ENCODE peak calls at places on chromosome 6, in ten cellular contexts. One of them, this sample, is unnamed.

GRCh38 chr6:23890543-23891227 is 235.3 kb upstream of the NRSN1 start:
- DNase-seq in testis: no peak
- DNase-seq in lower lobe of right lung: no peak
- DNase-seq in brain microvascular endothelial cell: no peak
- DNase-seq in fibroblast of mammary gland: peak
- DNase-seq in progenitor cell of endocrine pancreas: no peak
- DNase-seq in heart right ventricle: no peak
- DNase-seq in ovary: no peak
- DNase-seq in endothelial cell of umbilical vein: no peak
- DNase-seq in heart left ventricle: no peak
- DNase-seq in this sample: no peak

GRCh38 chr6:129131282-129131681 is 248.3 kb downstream of the LAMA2 start:
- DNase-seq in ovary: peak
- DNase-seq in heart right ventricle: no peak
- DNase-seq in fibroblast of mammary gland: peak
- DNase-seq in endothelial cell of umbilical vein: no peak
- DNase-seq in lower lobe of right lung: no peak
- DNase-seq in heart left ventricle: no peak
- DNase-seq in testis: peak
- DNase-seq in progenitor cell of endocrine pancreas: no peak
- DNase-seq in brain microvascular endothelial cell: no peak
- DNase-seq in this sample: no peak

GRCh38 chr6:157059781-157060180 is 263.5 kb downstream of the TMEM242 start:
- DNase-seq in heart left ventricle: no peak
- DNase-seq in ovary: no peak
- DNase-seq in testis: no peak
- DNase-seq in endothelial cell of umbilical vein: peak
- DNase-seq in fibroblast of mammary gland: no peak
- DNase-seq in progenitor cell of endocrine pancreas: no peak
- DNase-seq in brain microvascular endothelial cell: no peak
- DNase-seq in heart right ventricle: no peak
- DNase-seq in lower lobe of right lung: no peak
- DNase-seq in this sample: no peak

GRCh38 chr6:142850653-142851434 is 94.1 kb downstream of the HIVEP2 start:
- DNase-seq in fibroblast of mammary gland: peak
- DNase-seq in brain microvascular endothelial cell: peak
- DNase-seq in endothelial cell of umbilical vein: peak
- DNase-seq in testis: no peak
- DNase-seq in heart left ventricle: no peak
- DNase-seq in heart right ventricle: no peak
- DNase-seq in progenitor cell of endocrine pancreas: no peak
- DNase-seq in ovary: no peak
- DNase-seq in lower lobe of right lung: no peak
- DNase-seq in this sample: no peak

GRCh38 chr6:53325785-53326184 is 23.0 kb downstream of the ELOVL5 start:
- DNase-seq in endothelial cell of umbilical vein: no peak
- DNase-seq in progenitor cell of endocrine pancreas: no peak
- DNase-seq in fibroblast of mammary gland: no peak
- DNase-seq in heart left ventricle: no peak
- DNase-seq in heart right ventricle: no peak
- DNase-seq in brain microvascular endothelial cell: no peak
- DNase-seq in testis: no peak
- DNase-seq in ovary: no peak
- DNase-seq in lower lobe of right lung: no peak
- DNase-seq in this sample: no peak

GRCh38 chr6:166989427-166990034 is 9.7 kb upstream of the CEP43 start:
- DNase-seq in lower lobe of right lung: no peak
- DNase-seq in heart right ventricle: no peak
- DNase-seq in brain microvascular endothelial cell: no peak
- DNase-seq in testis: no peak
- DNase-seq in fibroblast of mammary gland: peak
- DNase-seq in ovary: no peak
- DNase-seq in progenitor cell of endocrine pancreas: no peak
- DNase-seq in endothelial cell of umbilical vein: peak
- DNase-seq in heart left ventricle: no peak
- DNase-seq in this sample: peak

GRCh38 chr6:117920493-117920845 is 13.4 kb downstream of the SLC35F1 start:
- DNase-seq in lower lobe of right lung: no peak
- DNase-seq in fibroblast of mammary gland: no peak
- DNase-seq in testis: no peak
- DNase-seq in heart left ventricle: no peak
- DNase-seq in heart right ventricle: no peak
- DNase-seq in ovary: no peak
- DNase-seq in brain microvascular endothelial cell: no peak
- DNase-seq in progenitor cell of endocrine pancreas: no peak
- DNase-seq in endothelial cell of umbilical vein: no peak
- DNase-seq in this sample: no peak

GRCh38 chr6:30483677-30484279 is 5.5 kb upstream of the HLA-E start:
- DNase-seq in testis: peak
- DNase-seq in progenitor cell of endocrine pancreas: no peak
- DNase-seq in ovary: no peak
- DNase-seq in heart left ventricle: no peak
- DNase-seq in fibroblast of mammary gland: peak
- DNase-seq in heart right ventricle: no peak
- DNase-seq in brain microvascular endothelial cell: peak
- DNase-seq in endothelial cell of umbilical vein: peak
- DNase-seq in lower lobe of right lung: no peak
- DNase-seq in this sample: no peak

GRCh38 chr6:108242721-108243120 is 18.1 kb downstream of the SNX3 start:
- DNase-seq in progenitor cell of endocrine pancreas: no peak
- DNase-seq in lower lobe of right lung: no peak
- DNase-seq in ovary: no peak
- DNase-seq in testis: no peak
- DNase-seq in heart left ventricle: no peak
- DNase-seq in fibroblast of mammary gland: no peak
- DNase-seq in endothelial cell of umbilical vein: no peak
- DNase-seq in heart right ventricle: no peak
- DNase-seq in brain microvascular endothelial cell: no peak
- DNase-seq in this sample: no peak

GRCh38 chr6:72554203-72554564 is 67.7 kb upstream of the KCNQ5 start:
- DNase-seq in heart left ventricle: no peak
- DNase-seq in brain microvascular endothelial cell: peak
- DNase-seq in heart right ventricle: no peak
- DNase-seq in progenitor cell of endocrine pancreas: no peak
- DNase-seq in lower lobe of right lung: no peak
- DNase-seq in endothelial cell of umbilical vein: no peak
- DNase-seq in fibroblast of mammary gland: peak
- DNase-seq in ovary: no peak
- DNase-seq in testis: no peak
- DNase-seq in this sample: no peak

GRCh38 chr6:56246941-56247653 is at the start of gene COL21A1:
- DNase-seq in heart right ventricle: peak
- DNase-seq in ovary: peak
- DNase-seq in endothelial cell of umbilical vein: peak
- DNase-seq in testis: peak
- DNase-seq in fibroblast of mammary gland: peak
- DNase-seq in progenitor cell of endocrine pancreas: peak
- DNase-seq in lower lobe of right lung: peak
- DNase-seq in brain microvascular endothelial cell: no peak
- DNase-seq in heart left ventricle: peak
- DNase-seq in this sample: no peak

GRCh38 chr6:114240800-114241199 is 102.0 kb downstream of the HS3ST5 start:
- DNase-seq in brain microvascular endothelial cell: no peak
- DNase-seq in progenitor cell of endocrine pancreas: no peak
- DNase-seq in lower lobe of right lung: no peak
- DNase-seq in ovary: no peak
- DNase-seq in heart right ventricle: no peak
- DNase-seq in testis: no peak
- DNase-seq in endothelial cell of umbilical vein: no peak
- DNase-seq in fibroblast of mammary gland: no peak
- DNase-seq in heart left ventricle: no peak
- DNase-seq in this sample: no peak

DNA sequence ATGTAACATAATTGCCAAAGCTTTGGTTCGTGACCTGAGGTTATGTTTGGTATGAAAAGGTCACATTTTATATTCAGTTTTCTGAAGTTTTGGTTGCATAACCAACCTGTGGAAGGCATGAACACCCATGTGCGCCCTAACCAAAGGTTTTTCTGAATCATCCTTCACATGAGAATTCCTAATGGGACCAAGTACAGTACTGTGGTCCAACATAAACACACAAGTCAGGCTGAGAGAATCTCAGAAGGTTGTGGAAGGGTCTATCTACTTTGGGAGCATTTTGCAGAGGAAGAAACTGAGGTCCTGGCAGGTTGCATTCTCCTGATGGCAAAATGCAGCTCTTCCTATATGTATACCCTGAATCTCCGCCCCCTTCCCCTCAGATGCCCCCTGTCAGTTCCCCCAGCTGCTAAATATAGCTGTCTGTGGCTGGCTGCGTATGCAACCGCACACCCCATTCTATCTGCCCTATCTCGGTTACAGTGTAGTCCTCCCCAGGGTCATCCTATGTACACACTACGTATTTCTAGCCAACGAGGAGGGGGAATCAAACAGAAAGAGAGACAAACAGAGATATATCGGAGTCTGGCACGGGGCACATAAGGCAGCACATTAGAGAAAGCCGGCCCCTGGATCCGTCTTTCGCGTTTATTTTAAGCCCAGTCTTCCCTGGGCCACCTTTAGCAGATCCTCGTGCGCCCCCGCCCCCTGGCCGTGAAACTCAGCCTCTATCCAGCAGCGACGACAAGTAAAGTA is 547 bp upstream of the ESR1 start:
- DNase-seq in lower lobe of right lung: no peak
- DNase-seq in progenitor cell of endocrine pancreas: no peak
- DNase-seq in heart left ventricle: no peak
- DNase-seq in heart right ventricle: no peak
- DNase-seq in fibroblast of mammary gland: peak
- DNase-seq in brain microvascular endothelial cell: peak
- DNase-seq in ovary: no peak
- DNase-seq in testis: no peak
- DNase-seq in endothelial cell of umbilical vein: no peak
- DNase-seq in this sample: no peak
- TF ChIP-seq CTCF in lower lobe of right lung: no peak
- TF ChIP-seq CTCF in progenitor cell of endocrine pancreas: no peak
- TF ChIP-seq CTCF in heart left ventricle: no peak
- TF ChIP-seq CTCF in heart right ventricle: no peak
- TF ChIP-seq CTCF in fibroblast of mammary gland: no peak
- TF ChIP-seq CTCF in brain microvascular endothelial cell: no peak
- TF ChIP-seq CTCF in ovary: no peak
- TF ChIP-seq CTCF in testis: no peak
- TF ChIP-seq CTCF in endothelial cell of umbilical vein: no peak
- TF ChIP-seq CTCF in this sample: no peak

GRCh38 chr6:14192186-14192788 is 74.7 kb downstream of the CD83 start:
- DNase-seq in ovary: no peak
- DNase-seq in endothelial cell of umbilical vein: no peak
- DNase-seq in testis: no peak
- DNase-seq in heart right ventricle: no peak
- DNase-seq in lower lobe of right lung: no peak
- DNase-seq in brain microvascular endothelial cell: no peak
- DNase-seq in progenitor cell of endocrine pancreas: no peak
- DNase-seq in fibroblast of mammary gland: no peak
- DNase-seq in heart left ventricle: no peak
- DNase-seq in this sample: no peak
- TF ChIP-seq CTCF in ovary: no peak
- TF ChIP-seq CTCF in endothelial cell of umbilical vein: no peak
- TF ChIP-seq CTCF in testis: peak
- TF ChIP-seq CTCF in heart right ventricle: peak
- TF ChIP-seq CTCF in lower lobe of right lung: no peak
- TF ChIP-seq CTCF in brain microvascular endothelial cell: peak
- TF ChIP-seq CTCF in progenitor cell of endocrine pancreas: no peak
- TF ChIP-seq CTCF in fibroblast of mammary gland: peak
- TF ChIP-seq CTCF in heart left ventricle: peak
- TF ChIP-seq CTCF in this sample: no peak

GRCh38 chr6:52089758-52090348 is 2.4 kb upstream of the PKHD1 start:
- DNase-seq in endothelial cell of umbilical vein: no peak
- DNase-seq in progenitor cell of endocrine pancreas: no peak
- DNase-seq in brain microvascular endothelial cell: no peak
- DNase-seq in testis: no peak
- DNase-seq in fibroblast of mammary gland: peak
- DNase-seq in heart left ventricle: no peak
- DNase-seq in lower lobe of right lung: no peak
- DNase-seq in heart right ventricle: no peak
- DNase-seq in ovary: no peak
- DNase-seq in this sample: no peak

DNA sequence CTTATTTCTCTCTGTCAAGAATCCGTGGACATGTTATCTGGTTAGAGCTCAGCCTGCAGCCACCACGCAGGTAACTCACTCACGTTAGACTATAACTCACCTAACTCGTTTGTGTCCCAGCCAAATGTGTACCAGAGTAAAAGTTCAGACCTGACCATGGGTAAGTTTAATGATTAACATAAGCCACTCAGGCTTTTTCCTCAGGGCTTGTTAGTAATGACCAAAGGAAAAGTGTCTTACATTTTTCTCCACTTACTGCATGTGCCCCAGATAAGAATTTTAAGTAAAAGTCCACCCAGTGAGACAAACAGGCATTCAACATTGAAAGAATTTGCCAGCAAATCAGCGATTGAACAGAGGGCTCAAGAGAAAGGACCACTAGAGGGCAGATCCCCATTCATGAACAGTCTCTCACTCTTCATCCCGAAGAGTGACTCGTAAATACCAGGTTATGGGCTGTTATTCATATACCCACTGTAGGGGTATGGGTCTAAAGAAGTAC is at the start of gene PKHD1:
- DNase-seq in heart left ventricle: no peak
- DNase-seq in lower lobe of right lung: no peak
- DNase-seq in progenitor cell of endocrine pancreas: no peak
- DNase-seq in fibroblast of mammary gland: peak
- DNase-seq in brain microvascular endothelial cell: no peak
- DNase-seq in heart right ventricle: no peak
- DNase-seq in endothelial cell of umbilical vein: peak
- DNase-seq in testis: no peak
- DNase-seq in ovary: no peak
- DNase-seq in this sample: no peak
- TF ChIP-seq CTCF in heart left ventricle: peak
- TF ChIP-seq CTCF in lower lobe of right lung: peak
- TF ChIP-seq CTCF in progenitor cell of endocrine pancreas: peak
- TF ChIP-seq CTCF in fibroblast of mammary gland: peak
- TF ChIP-seq CTCF in brain microvascular endothelial cell: peak
- TF ChIP-seq CTCF in heart right ventricle: peak
- TF ChIP-seq CTCF in endothelial cell of umbilical vein: peak
- TF ChIP-seq CTCF in testis: peak
- TF ChIP-seq CTCF in ovary: no peak
- TF ChIP-seq CTCF in this sample: no peak

DNA sequence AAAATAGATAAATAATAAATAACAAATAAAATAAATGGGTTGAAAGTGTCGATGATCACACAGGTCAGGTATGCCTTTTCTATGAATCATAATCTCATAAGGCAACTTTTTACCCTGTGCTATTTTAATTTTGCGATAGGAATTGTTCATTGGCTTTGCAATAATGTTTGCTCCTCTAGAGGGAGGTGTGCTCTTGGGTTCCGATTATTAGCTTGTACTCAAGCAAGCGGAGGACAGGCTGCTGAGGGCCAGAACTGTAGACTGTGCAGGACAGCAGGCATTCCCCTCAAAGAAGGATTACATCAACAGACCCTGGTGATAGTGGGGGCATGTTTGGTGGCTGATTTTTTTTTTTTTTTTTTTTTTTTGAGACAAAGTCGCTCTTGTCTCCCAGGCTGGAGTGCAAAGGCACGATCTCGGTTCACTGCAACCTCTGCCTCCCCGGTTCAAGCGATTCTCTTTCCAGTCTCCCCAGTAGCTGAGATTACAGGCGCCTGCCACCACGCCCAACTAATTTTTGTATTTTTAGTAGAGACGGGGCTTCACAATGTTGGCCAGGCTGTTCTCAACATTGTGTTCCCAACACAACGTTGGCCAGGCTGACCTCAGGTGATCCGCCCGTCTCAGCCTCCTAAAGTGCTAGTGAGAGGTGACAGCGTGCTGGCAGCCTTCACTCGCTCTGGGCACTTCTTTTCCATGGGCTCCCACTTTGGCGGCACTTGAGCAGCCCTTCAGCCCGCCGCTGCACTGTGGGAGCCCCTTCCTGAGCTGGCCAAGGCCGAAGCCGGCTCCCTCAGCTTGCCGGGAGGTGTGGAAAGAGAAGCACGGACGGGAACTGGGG is 35.6 kb downstream of the RIOK1 start:
- DNase-seq in testis: peak
- DNase-seq in heart left ventricle: no peak
- DNase-seq in lower lobe of right lung: no peak
- DNase-seq in progenitor cell of endocrine pancreas: no peak
- DNase-seq in endothelial cell of umbilical vein: peak
- DNase-seq in brain microvascular endothelial cell: peak
- DNase-seq in heart right ventricle: peak
- DNase-seq in ovary: no peak
- DNase-seq in fibroblast of mammary gland: peak
- DNase-seq in this sample: no peak
- TF ChIP-seq CTCF in testis: peak
- TF ChIP-seq CTCF in heart left ventricle: peak
- TF ChIP-seq CTCF in lower lobe of right lung: peak
- TF ChIP-seq CTCF in progenitor cell of endocrine pancreas: peak
- TF ChIP-seq CTCF in endothelial cell of umbilical vein: peak
- TF ChIP-seq CTCF in brain microvascular endothelial cell: peak
- TF ChIP-seq CTCF in heart right ventricle: peak
- TF ChIP-seq CTCF in ovary: no peak
- TF ChIP-seq CTCF in fibroblast of mammary gland: peak
- TF ChIP-seq CTCF in this sample: no peak

This sample was measured in activated B cell treated with CpG ODN at 0.5 μM for 24 hours.